ENCODE peak calls at places on chromosome 22, in five cellular contexts. T is ovary, A is H1, O is cardiac fibroblast, L is Calu3. R is an unnamed sample.

GRCh38 chr22:35475545-35475944 is 65.1 kb upstream of the RASD2 start:
- DNase-seq in T (no peak), A (no peak), O (no peak), L (no peak), R (no peak)

GRCh38 chr22:31104869-31105268 is 2.5 kb downstream of the SELENOM start:
- DNase-seq in T (no peak), A (peak), O (no peak), L (no peak), R (no peak)

GRCh38 chr22:49959782-49960158 is 802 bp upstream of the PIM3 start:
- DNase-seq in T (no peak), A (no peak), O (no peak), L (peak), R (no peak)

GRCh38 chr22:49084203-49084602 is 743.5 kb downstream of the BRD1 start:
- DNase-seq in T (no peak), A (no peak), O (no peak), L (no peak), R (no peak)

GRCh38 chr22:35198738-35199137 is 58.6 kb upstream of the HMGXB4 start:
- DNase-seq in T (no peak), A (no peak), O (no peak), L (no peak), R (no peak)

GRCh38 chr22:32018056-32018455 is 25.0 kb upstream of the SLC5A1 start:
- DNase-seq in T (no peak), A (no peak), O (peak), L (no peak), R (no peak)

GRCh38 chr22:47168441-47168840 is 406.0 kb downstream of the TBC1D22A start:
- DNase-seq in T (peak), A (no peak), O (no peak), L (no peak), R (no peak)

GRCh38 chr22:22877523-22878210 is 9.9 kb upstream of the IGLL5 start:
- DNase-seq in T (no peak), A (no peak), O (peak), L (peak), R (peak)

GRCh38 chr22:48424661-48425060 is 1403.0 kb downstream of the BRD1 start:
- DNase-seq in T (no peak), A (no peak), O (no peak), L (no peak), R (no peak)

GRCh38 chr22:39183991-39184585 is 31.6 kb upstream of the CBX7 start:
- DNase-seq in T (no peak), A (no peak), O (peak), L (no peak), R (no peak)

GRCh38 chr22:24580276-24580675 is 12.6 kb downstream of the LRRC75B start:
- DNase-seq in T (no peak), A (no peak), O (peak), L (no peak), R (no peak)

GRCh38 chr22:24893341-24894070 is 53.0 kb downstream of the LHFPL7 start:
- DNase-seq in T (no peak), A (no peak), O (no peak), L (no peak), R (no peak)

R was measured in NT2/D1.